ENCODE peak calls at places on chromosomes 16 and 17, in ten cellular contexts. L is AG09309, B is esophagus squamous epithelium, D is SK-N-SH, T is foreskin keratinocyte, O is breast epithelium, U is activated B cell treated with CpG ODN at 0.5 μM for 24 hours, J is PC-3, R is MCF 10A, V is astrocyte of the cerebellum. H is an unnamed sample.

GRCh38 chr16:31323959-31324629 is 30.9 kb upstream of the ITGAX start:
- DNase-seq in L (no peak), B (no peak), D (no peak), T (no peak), O (no peak), U (no peak), J (no peak), R (no peak), V (no peak), H (no peak)

GRCh38 chr16:84215531-84215930 is 24.3 kb downstream of the KCNG4 start:
- DNase-seq in L (no peak), B (no peak), D (peak; percentile 74), T (no peak), O (no peak), U (no peak), J (no peak), R (no peak), V (no peak), H (no peak)

GRCh38 chr17:44360826-44361225 is 2.8 kb downstream of the FAM171A2 start:
- DNase-seq in L (no peak), B (no peak), D (peak; percentile 64), T (no peak), O (no peak), U (no peak), J (no peak), R (no peak), V (no peak), H (peak; percentile 31)

GRCh38 chr17:64236827-64237403 is 26.1 kb downstream of the TEX2 start:
- DNase-seq in L (no peak), B (no peak), D (no peak), T (no peak), O (no peak), U (no peak), J (peak; percentile 46), R (no peak), V (no peak), H (no peak)

GRCh38 chr17:66313995-66314659 is 11.7 kb downstream of the PRKCA start:
- DNase-seq in L (no peak), B (no peak), D (peak; percentile 58), T (no peak), O (no peak), U (no peak), J (no peak), R (no peak), V (no peak), H (no peak)

GRCh38 chr16:54443352-54443751 is 156.8 kb upstream of the IRX3 start:
- DNase-seq in L (no peak), B (no peak), D (no peak), T (no peak), O (no peak), U (no peak), J (no peak), R (peak; percentile 14), V (no peak), H (no peak)

GRCh38 chr17:75684924-75685323 is 17.8 kb downstream of the SAP30BP start:
- DNase-seq in L (no peak), B (no peak), D (no peak), T (peak; percentile 94), O (peak; percentile 97), U (no peak), J (peak; percentile 84), R (peak; percentile 94), V (no peak), H (no peak)

GRCh38 chr16:30353438-30354129 is 1.5 kb downstream of the CD2BP2 start:
- DNase-seq in L (no peak), B (no peak), D (no peak), T (no peak), O (no peak), U (no peak), J (no peak), R (no peak), V (no peak), H (peak; percentile 30)

GRCh38 chr16:11852092-11852809 is 909 bp upstream of the RSL1D1 start:
- DNase-seq in L (no peak), B (no peak), D (peak; percentile 25), T (peak; percentile 16), O (no peak), U (no peak), J (peak; percentile 25), R (peak; percentile 3), V (no peak), H (no peak)

GRCh38 chr17:68356520-68356919 is 65.2 kb downstream of the ARSG start:
- DNase-seq in L (no peak), B (no peak), D (no peak), T (no peak), O (no peak), U (no peak), J (no peak), R (no peak), V (peak; percentile 84), H (no peak)

GRCh38 chr17:38869647-38870258 is at the start of gene LASP1:
- DNase-seq in L (peak; percentile 57), B (peak; percentile 69), D (peak; percentile 96), T (peak; percentile 69), O (peak; percentile 81), U (peak; percentile 87), J (peak; percentile 83), R (peak; percentile 84), V (no peak), H (peak; percentile 91)

GRCh38 chr17:38868095-38868967 is 1.5 kb upstream of the LASP1 start:
- DNase-seq in L (no peak), B (no peak), D (no peak), T (no peak), O (no peak), U (no peak), J (no peak), R (no peak), V (no peak), H (peak; percentile 55)

GRCh38 chr17:38868968-38869646 is 751 bp upstream of the LASP1 start:
- DNase-seq in L (peak; percentile 66), B (peak; percentile 45), D (peak; percentile 81), T (peak; percentile 80), O (peak; percentile 94), U (peak; percentile 84), J (peak; percentile 87), R (peak; percentile 87), V (peak; percentile 59), H (peak; percentile 91)

GRCh38 chr17:38864636-38865398 is 5.0 kb upstream of the LASP1 start:
- DNase-seq in L (no peak), B (no peak), D (no peak), T (peak; percentile 74), O (no peak), U (no peak), J (no peak), R (peak; percentile 64), V (no peak), H (no peak)

GRCh38 chr17:38867179-38867994 is 2.5 kb upstream of the LASP1 start:
- DNase-seq in L (no peak), B (no peak), D (no peak), T (no peak), O (no peak), U (peak; percentile 48), J (peak; percentile 64), R (peak; percentile 69), V (no peak), H (no peak)
- TF ChIP-seq CTCF in L (no peak), B (no peak), D (peak; percentile 63), T (peak; percentile 51), O (no peak), U (no peak), J (no peak), R (no peak), V (peak; percentile 37), H (no peak)

GRCh38 chr16:89246903-89247733 is 29.6 kb downstream of the ZNF778 start:
- DNase-seq in L (no peak), B (peak; percentile 30), D (peak; percentile 100), T (no peak), O (peak; percentile 69), U (peak; percentile 92), J (peak; percentile 78), R (peak; percentile 45), V (peak; percentile 37), H (peak; percentile 92)
- TF ChIP-seq CTCF in L (peak; percentile 19), B (no peak), D (no peak), T (peak; percentile 0), O (no peak), U (no peak), J (peak; percentile 20), R (no peak), V (no peak), H (no peak)

GRCh38 chr16:49858200-49859129 is 2.6 kb upstream of the ZNF423 start:
- DNase-seq in L (no peak), B (no peak), D (peak; percentile 82), T (no peak), O (no peak), U (peak; percentile 32), J (no peak), R (peak; percentile 6), V (no peak), H (peak; percentile 83)

GRCh38 chr16:49855280-49855821 is 561 bp downstream of the ZNF423 start:
- DNase-seq in L (no peak), B (no peak), D (peak; percentile 83), T (peak; percentile 29), O (peak; percentile 49), U (peak; percentile 47), J (peak; percentile 46), R (peak; percentile 33), V (peak; percentile 51), H (peak; percentile 96)

GRCh38 chr16:49857423-49858181 is 1.7 kb upstream of the ZNF423 start:
- DNase-seq in L (no peak), B (no peak), D (peak; percentile 86), T (no peak), O (no peak), U (peak; percentile 33), J (peak; percentile 32), R (peak; percentile 35), V (no peak), H (peak; percentile 88)

GRCh38 chr16:49855822-49856740 is at the start of gene ZNF423:
- DNase-seq in L (no peak), B (no peak), D (peak; percentile 75), T (no peak), O (no peak), U (no peak), J (no peak), R (no peak), V (no peak), H (no peak)

DNA sequence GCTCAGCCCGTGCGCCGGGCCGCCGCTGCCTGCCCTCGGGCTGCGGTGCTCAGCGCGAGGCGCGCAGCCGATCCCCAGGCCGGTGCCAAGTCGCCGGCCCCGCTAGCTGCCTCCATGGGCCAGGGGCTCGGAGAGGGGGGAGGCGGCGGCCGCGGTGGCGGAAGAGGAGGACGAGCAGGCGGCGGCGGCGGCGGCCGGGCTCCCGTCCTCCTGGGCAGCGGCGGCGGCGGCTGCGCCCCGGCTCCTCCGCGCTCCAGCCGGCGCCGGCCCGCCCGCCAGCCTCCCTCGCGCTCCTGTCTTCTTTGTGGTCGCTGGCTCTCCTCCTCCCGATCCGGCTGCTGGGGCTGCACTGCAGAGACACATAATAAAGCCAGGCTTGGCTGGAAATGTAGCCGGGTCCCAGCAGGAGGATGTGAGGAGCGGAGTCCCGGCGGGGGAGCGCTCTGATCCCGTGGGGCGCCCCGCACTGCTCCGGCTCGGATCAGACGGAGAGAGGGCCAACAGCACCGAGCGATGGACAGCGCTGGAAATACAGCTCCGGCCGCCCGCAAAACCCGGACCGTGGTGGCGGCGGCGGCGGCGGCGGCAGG is 924 bp upstream of the ZNF423 start:
- DNase-seq in L (peak; percentile 28), B (no peak), D (peak; percentile 92), T (peak; percentile 46), O (peak; percentile 57), U (peak; percentile 21), J (peak; percentile 21), R (peak; percentile 60), V (peak; percentile 70), H (peak; percentile 75)
- TF ChIP-seq CTCF in L (peak; percentile 32), B (peak; percentile 19), D (peak; percentile 10), T (peak; percentile 49), O (peak; percentile 10), U (no peak), J (no peak), R (no peak), V (peak; percentile 36), H (no peak)

GRCh38 chr17:39027037-39027436 is 59.8 kb upstream of the FBXO47 start:
- DNase-seq in L (no peak), B (no peak), D (peak; percentile 63), T (no peak), O (peak; percentile 40), U (no peak), J (peak; percentile 39), R (peak; percentile 55), V (no peak), H (peak; percentile 83)
- TF ChIP-seq CTCF in L (no peak), B (no peak), D (no peak), T (no peak), O (no peak), U (no peak), J (no peak), R (no peak), V (no peak), H (no peak)